ENCODE peak calls at places on chromosome 7, in eight cellular contexts. One of them, this sample, is unnamed.

GRCh38 chr7:93159490-93159889 is 11.3 kb upstream of the SAMD9L start:
- DNase-seq in A549: no peak
- DNase-seq in stomach: no peak
- DNase-seq in right lobe of liver: no peak
- DNase-seq in heart left ventricle: no peak
- DNase-seq in body of pancreas: no peak
- DNase-seq in HepG2: no peak
- DNase-seq in HCT116: no peak
- DNase-seq in this sample: no peak

GRCh38 chr7:651032-651728 is 75.3 kb upstream of the DNAAF5 start:
- DNase-seq in A549: no peak
- DNase-seq in stomach: no peak
- DNase-seq in right lobe of liver: no peak
- DNase-seq in heart left ventricle: no peak
- DNase-seq in body of pancreas: no peak
- DNase-seq in HepG2: no peak
- DNase-seq in HCT116: no peak
- DNase-seq in this sample: no peak

GRCh38 chr7:144725070-144725469 is 110.8 kb downstream of the TPK1 start:
- DNase-seq in A549: no peak
- DNase-seq in stomach: no peak
- DNase-seq in right lobe of liver: no peak
- DNase-seq in heart left ventricle: no peak
- DNase-seq in body of pancreas: no peak
- DNase-seq in HepG2: no peak
- DNase-seq in HCT116: no peak
- DNase-seq in this sample: no peak

GRCh38 chr7:141700291-141700847 is 1.6 kb downstream of the DENND11 start:
- DNase-seq in A549: no peak
- DNase-seq in stomach: no peak
- DNase-seq in right lobe of liver: no peak
- DNase-seq in heart left ventricle: no peak
- DNase-seq in body of pancreas: no peak
- DNase-seq in HepG2: no peak
- DNase-seq in HCT116: no peak
- DNase-seq in this sample: no peak

GRCh38 chr7:83149466-83149865 is 13.2 kb downstream of the PCLO start:
- DNase-seq in A549: no peak
- DNase-seq in stomach: no peak
- DNase-seq in right lobe of liver: no peak
- DNase-seq in heart left ventricle: no peak
- DNase-seq in body of pancreas: no peak
- DNase-seq in HepG2: no peak
- DNase-seq in HCT116: no peak
- DNase-seq in this sample: no peak

GRCh38 chr7:128842674-128843641 is 12.8 kb downstream of the FLNC start:
- DNase-seq in A549: no peak
- DNase-seq in stomach: no peak
- DNase-seq in right lobe of liver: peak
- DNase-seq in heart left ventricle: no peak
- DNase-seq in body of pancreas: no peak
- DNase-seq in HepG2: no peak
- DNase-seq in HCT116: no peak
- DNase-seq in this sample: no peak

GRCh38 chr7:43195256-43195655 is 82.8 kb downstream of the HECW1 start:
- DNase-seq in A549: peak
- DNase-seq in stomach: no peak
- DNase-seq in right lobe of liver: no peak
- DNase-seq in heart left ventricle: no peak
- DNase-seq in body of pancreas: no peak
- DNase-seq in HepG2: no peak
- DNase-seq in HCT116: no peak
- DNase-seq in this sample: no peak

GRCh38 chr7:121038717-121039509 is 50.4 kb downstream of the CPED1 start:
- DNase-seq in A549: no peak
- DNase-seq in stomach: no peak
- DNase-seq in right lobe of liver: no peak
- DNase-seq in heart left ventricle: no peak
- DNase-seq in body of pancreas: no peak
- DNase-seq in HepG2: no peak
- DNase-seq in HCT116: no peak
- DNase-seq in this sample: no peak

GRCh38 chr7:24129597-24129996 is 154.4 kb upstream of the NPY start:
- DNase-seq in A549: peak
- DNase-seq in stomach: no peak
- DNase-seq in right lobe of liver: no peak
- DNase-seq in heart left ventricle: no peak
- DNase-seq in body of pancreas: no peak
- DNase-seq in HepG2: no peak
- DNase-seq in HCT116: no peak
- DNase-seq in this sample: no peak

GRCh38 chr7:7761340-7761973 is 43.0 kb upstream of the RPA3 start:
- DNase-seq in A549: peak
- DNase-seq in stomach: no peak
- DNase-seq in right lobe of liver: no peak
- DNase-seq in heart left ventricle: no peak
- DNase-seq in body of pancreas: no peak
- DNase-seq in HepG2: peak
- DNase-seq in HCT116: peak
- DNase-seq in this sample: no peak

GRCh38 chr7:47636111-47636692 is 54.3 kb upstream of the TNS3 start:
- DNase-seq in A549: no peak
- DNase-seq in stomach: no peak
- DNase-seq in right lobe of liver: no peak
- DNase-seq in heart left ventricle: no peak
- DNase-seq in body of pancreas: peak
- DNase-seq in HepG2: peak
- DNase-seq in HCT116: no peak
- DNase-seq in this sample: no peak

GRCh38 chr7:47634273-47634672 is 52.4 kb upstream of the TNS3 start:
- DNase-seq in A549: no peak
- DNase-seq in stomach: no peak
- DNase-seq in right lobe of liver: no peak
- DNase-seq in heart left ventricle: no peak
- DNase-seq in body of pancreas: no peak
- DNase-seq in HepG2: no peak
- DNase-seq in HCT116: no peak
- DNase-seq in this sample: no peak

GRCh38 chr7:47633134-47633533 is 51.2 kb upstream of the TNS3 start:
- DNase-seq in A549: no peak
- DNase-seq in stomach: no peak
- DNase-seq in right lobe of liver: no peak
- DNase-seq in heart left ventricle: no peak
- DNase-seq in body of pancreas: no peak
- DNase-seq in HepG2: no peak
- DNase-seq in HCT116: no peak
- DNase-seq in this sample: no peak

GRCh38 chr7:47636693-47637175 is 54.8 kb upstream of the TNS3 start:
- DNase-seq in A549: no peak
- DNase-seq in stomach: no peak
- DNase-seq in right lobe of liver: no peak
- DNase-seq in heart left ventricle: no peak
- DNase-seq in body of pancreas: no peak
- DNase-seq in HepG2: no peak
- DNase-seq in HCT116: no peak
- DNase-seq in this sample: no peak

DNA sequence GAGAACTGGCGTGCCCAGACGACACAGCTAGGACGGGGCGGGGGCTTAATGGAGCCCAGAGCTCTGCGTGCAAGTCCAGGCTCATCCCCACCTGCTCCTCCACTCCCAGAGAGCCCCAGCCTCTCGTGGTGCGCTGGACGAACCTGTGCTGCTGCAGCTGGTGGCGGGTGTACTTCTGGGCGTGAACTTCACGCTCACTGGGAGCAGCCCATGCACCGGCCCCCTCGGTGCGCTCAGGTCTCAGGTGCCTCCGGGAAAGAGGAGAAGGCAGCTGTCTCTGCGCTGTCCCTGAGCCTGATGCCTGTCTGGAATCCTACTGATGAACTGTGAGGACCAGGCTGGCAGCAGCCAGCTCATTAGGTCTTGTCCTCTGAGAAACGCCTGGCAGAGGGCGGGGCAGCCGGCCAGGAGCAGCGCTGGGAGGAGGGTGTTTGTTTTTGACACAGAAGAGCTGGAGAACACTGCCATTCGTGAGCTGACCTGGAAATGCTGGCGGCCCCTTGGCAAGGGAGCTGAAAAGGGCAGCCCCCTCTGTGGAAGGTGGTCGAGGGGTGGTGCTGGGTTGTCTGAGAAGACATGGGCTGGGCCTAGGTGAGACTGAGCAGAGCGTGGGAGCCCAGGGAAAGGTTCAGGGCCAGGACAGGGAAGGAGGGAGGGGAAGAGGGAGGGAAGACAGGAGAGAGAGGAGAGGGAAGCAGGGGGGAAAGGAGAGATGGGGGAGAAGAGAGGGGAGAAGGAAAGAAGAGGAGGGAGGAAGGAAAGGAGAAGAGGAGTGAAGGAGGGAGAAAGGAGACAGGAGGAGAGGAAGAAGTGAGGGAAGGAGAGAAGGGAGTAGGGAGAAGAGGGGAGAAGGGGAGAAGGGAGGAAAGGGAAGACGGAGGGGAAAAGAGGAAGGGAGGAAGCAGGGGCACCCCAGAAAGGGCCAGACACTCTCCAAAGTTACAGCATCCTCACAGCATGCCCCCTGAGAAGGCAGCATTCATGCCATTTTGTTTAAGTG is 53.5 kb upstream of the TNS3 start:
- DNase-seq in A549: peak
- DNase-seq in stomach: peak
- DNase-seq in right lobe of liver: peak
- DNase-seq in heart left ventricle: no peak
- DNase-seq in body of pancreas: peak
- DNase-seq in HepG2: peak
- DNase-seq in HCT116: no peak
- DNase-seq in this sample: no peak
- H3K4me3 ChIP-seq in A549: peak
- H3K4me3 ChIP-seq in stomach: peak
- H3K4me3 ChIP-seq in right lobe of liver: no peak
- H3K4me3 ChIP-seq in heart left ventricle: no peak
- H3K4me3 ChIP-seq in body of pancreas: no peak
- H3K4me3 ChIP-seq in HepG2: peak
- H3K4me3 ChIP-seq in HCT116: peak
- H3K4me3 ChIP-seq in this sample: no peak

DNA sequence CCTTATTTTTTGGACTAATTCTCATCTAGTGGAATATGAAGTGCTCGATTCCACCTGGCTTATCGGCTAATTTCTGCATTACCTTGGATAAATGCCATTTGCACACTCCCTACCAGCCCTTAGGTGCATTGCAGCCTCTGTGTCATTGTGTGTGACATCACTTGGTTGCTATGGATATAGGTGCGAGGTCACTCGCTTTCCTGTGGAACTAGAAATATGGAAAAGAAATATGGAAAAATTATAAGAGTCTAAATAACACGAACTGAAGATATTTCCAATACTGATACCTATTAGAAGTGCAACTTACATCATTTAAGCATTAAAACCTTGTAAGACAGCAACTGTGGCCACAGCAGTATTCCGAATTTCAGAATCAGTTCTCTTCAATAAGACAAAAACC is 2.0 kb downstream of the YWHAG start:
- DNase-seq in A549: peak
- DNase-seq in stomach: no peak
- DNase-seq in right lobe of liver: no peak
- DNase-seq in heart left ventricle: no peak
- DNase-seq in body of pancreas: peak
- DNase-seq in HepG2: no peak
- DNase-seq in HCT116: no peak
- DNase-seq in this sample: no peak
- H3K27ac ChIP-seq in A549: no peak
- H3K27ac ChIP-seq in stomach: peak
- H3K27ac ChIP-seq in right lobe of liver: no peak
- H3K27ac ChIP-seq in heart left ventricle: peak
- H3K27ac ChIP-seq in body of pancreas: peak
- H3K27ac ChIP-seq in HepG2: peak
- H3K27ac ChIP-seq in HCT116: no peak
- H3K27ac ChIP-seq in this sample: no peak

GRCh38 chr7:5519515-5519928 is 95.9 kb upstream of the TNRC18 start:
- DNase-seq in A549: no peak
- DNase-seq in stomach: no peak
- DNase-seq in right lobe of liver: no peak
- DNase-seq in heart left ventricle: no peak
- DNase-seq in body of pancreas: no peak
- DNase-seq in HepG2: no peak
- DNase-seq in HCT116: no peak
- DNase-seq in this sample: no peak
- TF ChIP-seq POLR2A in A549: no peak
- TF ChIP-seq POLR2A in stomach: no peak
- TF ChIP-seq POLR2A in right lobe of liver: no peak
- TF ChIP-seq POLR2A in heart left ventricle: no peak
- TF ChIP-seq POLR2A in body of pancreas: no peak
- TF ChIP-seq POLR2A in HepG2: no peak
- TF ChIP-seq POLR2A in HCT116: no peak
- TF ChIP-seq POLR2A in this sample: no peak

DNA sequence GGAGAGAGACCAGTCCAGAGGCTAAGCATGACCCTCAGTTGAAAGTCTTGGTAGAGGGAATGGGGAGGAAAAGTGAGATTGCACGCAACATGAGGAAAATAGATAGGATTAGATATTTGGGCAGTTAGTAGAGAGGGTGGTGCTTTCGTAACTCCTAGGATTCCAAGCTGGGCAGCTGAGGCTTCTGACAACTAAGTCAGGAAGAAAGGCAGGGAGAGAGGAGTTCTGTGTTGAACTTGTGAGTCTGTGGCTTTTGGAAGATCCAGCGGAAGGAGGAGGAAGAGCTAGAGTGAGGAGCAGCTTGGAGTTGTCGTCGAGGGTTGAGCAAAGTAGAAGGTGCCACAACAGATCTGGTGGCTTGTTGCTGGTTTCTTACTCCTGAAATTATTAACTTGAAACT is 21.8 kb downstream of the CUL1 start:
- DNase-seq in A549: no peak
- DNase-seq in stomach: no peak
- DNase-seq in right lobe of liver: no peak
- DNase-seq in heart left ventricle: no peak
- DNase-seq in body of pancreas: no peak
- DNase-seq in HepG2: no peak
- DNase-seq in HCT116: no peak
- DNase-seq in this sample: no peak
- H3K4me3 ChIP-seq in A549: no peak
- H3K4me3 ChIP-seq in stomach: no peak
- H3K4me3 ChIP-seq in right lobe of liver: no peak
- H3K4me3 ChIP-seq in heart left ventricle: no peak
- H3K4me3 ChIP-seq in body of pancreas: no peak
- H3K4me3 ChIP-seq in HepG2: no peak
- H3K4me3 ChIP-seq in HCT116: no peak
- H3K4me3 ChIP-seq in this sample: no peak